ENCODE peak calls at places on chromosomes 4 and X, in nine cellular contexts. O is stomach, J is suprapubic skin, D is SK-N-SH, B is upper lobe of left lung, W is transverse colon, L is sigmoid colon, C is H1, A is K562. P is an unnamed sample. For H3K27me3, the result is how much of the 10 kb centered on the place peaks cover.

GRCh38 chr4:42357325-42357724 is 40.0 kb upstream of the SHISA3 start:
- DNase-seq in O (no peak), J (no peak), D (no peak), B (no peak), W (no peak), L (no peak), C (no peak), A (no peak), P (no peak)

GRCh38 chrX:107565005-107565404 is 63.3 kb upstream of the PRPS1 start:
- DNase-seq in O (no peak), J (no peak), D (no peak), B (no peak), W (no peak), L (no peak), C (no peak), A (no peak), P (no peak)

GRCh38 chr4:92864176-92864575 is 560.4 kb downstream of the GRID2 start:
- DNase-seq in O (no peak), J (no peak), D (no peak), B (no peak), W (no peak), L (no peak), C (no peak), A (no peak), P (no peak)

GRCh38 chr4:41204400-41204978 is 9.9 kb downstream of the APBB2 start:
- DNase-seq in O (peak), J (no peak), D (no peak), B (no peak), W (no peak), L (no peak), C (no peak), A (no peak), P (no peak)

GRCh38 chr4:173013232-173013932 is 155.2 kb upstream of the GALNT7 start:
- DNase-seq in O (peak), J (no peak), D (peak), B (no peak), W (peak), L (no peak), C (peak), A (peak), P (no peak)

GRCh38 chr4:101326586-101326985 is 20.7 kb downstream of the PPP3CA start:
- DNase-seq in O (no peak), J (no peak), D (no peak), B (no peak), W (no peak), L (no peak), C (no peak), A (no peak), P (no peak)

GRCh38 chr4:113222431-113222979 is 173.1 kb downstream of the ANK2 start:
- DNase-seq in O (no peak), J (no peak), D (no peak), B (no peak), W (no peak), L (no peak), C (no peak), A (no peak), P (no peak)

GRCh38 chr4:75741027-75741426 is 16.6 kb downstream of the USO1 start:
- DNase-seq in O (no peak), J (no peak), D (no peak), B (no peak), W (no peak), L (no peak), C (no peak), A (no peak), P (no peak)

GRCh38 chrX:1578511-1579173 is 12.8 kb upstream of the AKAP17A start:
- DNase-seq in O (no peak), J (no peak), D (no peak), B (no peak), W (no peak), L (no peak), C (no peak), A (no peak), P (peak)

GRCh38 chrX:10231461-10231860 is 74.7 kb downstream of the CLCN4 start:
- DNase-seq in O (no peak), J (no peak), D (no peak), B (no peak), W (no peak), L (no peak), C (no peak), A (no peak), P (no peak)

GRCh38 chr4:187474238-187474637 is 521.3 kb upstream of the ZFP42 start:
- DNase-seq in O (no peak), J (no peak), D (no peak), B (no peak), W (no peak), L (no peak), C (no peak), A (no peak), P (no peak)

GRCh38 chrX:38112566-38112965 is 106.2 kb downstream of the SYTL5 start:
- DNase-seq in O (no peak), J (no peak), D (no peak), B (no peak), W (no peak), L (no peak), C (no peak), A (no peak), P (no peak)

GRCh38 chr4:106444557-106444956 is 76.0 kb upstream of the GIMD1 start:
- DNase-seq in O (no peak), J (no peak), D (no peak), B (no peak), W (no peak), L (no peak), C (no peak), A (no peak), P (no peak)

GRCh38 chr4:180827193-180827592 is 1416.0 kb upstream of the TENM3 start:
- DNase-seq in O (no peak), J (no peak), D (no peak), B (no peak), W (no peak), L (no peak), C (no peak), A (no peak), P (no peak)

GRCh38 chrX:32778965-32779364 is 432.4 kb downstream of the DMD start:
- DNase-seq in O (no peak), J (no peak), D (no peak), B (no peak), W (no peak), L (no peak), C (no peak), A (no peak), P (no peak)

GRCh38 chr4:169098054-169098896 is 88.2 kb upstream of the CBR4 start:
- DNase-seq in O (no peak), J (no peak), D (no peak), B (no peak), W (no peak), L (no peak), C (no peak), A (no peak), P (no peak)

GRCh38 chr4:169270810-169271691 is at the start of gene SH3RF1:
- DNase-seq in O (peak), J (peak), D (peak), B (peak), W (peak), L (peak), C (peak), A (peak), P (peak)

GRCh38 chr4:95018845-95019244 is 261.1 kb downstream of the BMPR1B start:
- DNase-seq in O (no peak), J (no peak), D (no peak), B (no peak), W (no peak), L (no peak), C (no peak), A (no peak), P (no peak)

GRCh38 chr4:138184881-138185280 is 57.3 kb downstream of the SLC7A11 start:
- DNase-seq in O (no peak), J (no peak), D (no peak), B (no peak), W (no peak), L (no peak), C (no peak), A (no peak), P (no peak)

GRCh38 chr4:7761720-7762119 is 177.9 kb downstream of the AFAP1 start:
- DNase-seq in O (peak), J (peak), D (peak), B (peak), W (peak), L (peak), C (peak), A (peak), P (peak)

GRCh38 chr4:48041535-48042137 is 25.1 kb downstream of the NIPAL1 start:
- DNase-seq in O (no peak), J (no peak), D (no peak), B (no peak), W (peak), L (no peak), C (no peak), A (no peak), P (no peak)

GRCh38 chrX:103063191-103063845 is 653 bp downstream of the BEX1 start:
- DNase-seq in O (no peak), J (no peak), D (peak), B (peak), W (no peak), L (no peak), C (peak), A (peak), P (no peak)

GRCh38 chr4:180828455-180829018 is 1414.7 kb upstream of the TENM3 start:
- DNase-seq in O (no peak), J (no peak), D (peak), B (no peak), W (no peak), L (no peak), C (no peak), A (no peak), P (no peak)

GRCh38 chr4:151472711-151473110 is 63.7 kb downstream of the FHIP1A start:
- DNase-seq in O (no peak), J (no peak), D (no peak), B (no peak), W (no peak), L (no peak), C (no peak), A (no peak), P (no peak)

GRCh38 chr4:103092245-103092644 is 7.4 kb downstream of the BDH2 start:
- DNase-seq in O (no peak), J (no peak), D (no peak), B (no peak), W (no peak), L (no peak), C (no peak), A (no peak), P (no peak)

GRCh38 chr4:76194325-76194724 is 19.3 kb downstream of the SCARB2 start:
- DNase-seq in O (no peak), J (no peak), D (no peak), B (no peak), W (no peak), L (no peak), C (no peak), A (peak), P (peak)

GRCh38 chrX:54641530-54641929 is 111.5 kb downstream of the GNL3L start:
- DNase-seq in O (no peak), J (no peak), D (no peak), B (no peak), W (no peak), L (no peak), C (no peak), A (no peak), P (no peak)

GRCh38 chr4:53905935-53906377 is 158.4 kb downstream of the CHIC2 start:
- DNase-seq in O (peak), J (no peak), D (peak), B (no peak), W (peak), L (no peak), C (no peak), A (no peak), P (peak)

GRCh38 chrX:140507982-140508305 is 3.1 kb upstream of the SOX3 start:
- DNase-seq in O (no peak), J (no peak), D (peak), B (no peak), W (no peak), L (no peak), C (peak), A (no peak), P (no peak)

GRCh38 chrX:140510895-140511295 is 6.0 kb upstream of the SOX3 start:
- DNase-seq in O (no peak), J (no peak), D (peak), B (peak), W (no peak), L (no peak), C (peak), A (no peak), P (no peak)

GRCh38 chrX:140508958-140509357 is 4.1 kb upstream of the SOX3 start:
- DNase-seq in O (no peak), J (no peak), D (peak), B (no peak), W (no peak), L (no peak), C (no peak), A (no peak), P (no peak)

GRCh38 chrX:140510306-140510676 is 5.4 kb upstream of the SOX3 start:
- DNase-seq in O (no peak), J (no peak), D (peak), B (no peak), W (no peak), L (no peak), C (peak), A (no peak), P (no peak)

GRCh38 chrX:140509468-140510305 is 4.8 kb upstream of the SOX3 start:
- DNase-seq in O (no peak), J (no peak), D (peak), B (no peak), W (no peak), L (no peak), C (no peak), A (no peak), P (no peak)
- H3K27me3 ChIP-seq in O (half or more), J (half or more), D (half or more), B (under half), W (half or more), L (half or more), C (under half), A (under half), P (half or more)

GRCh38 chr4:100095729-100096595 is 94.3 kb downstream of the DDIT4L start:
- DNase-seq in O (peak), J (no peak), D (peak), B (no peak), W (peak), L (peak), C (no peak), A (peak), P (no peak)
- TF ChIP-seq POLR2AphosphoS5 in O (no peak), J (no peak), D (no peak), B (no peak), W (no peak), L (no peak), C (no peak), A (no peak), P (peak)

DNA sequence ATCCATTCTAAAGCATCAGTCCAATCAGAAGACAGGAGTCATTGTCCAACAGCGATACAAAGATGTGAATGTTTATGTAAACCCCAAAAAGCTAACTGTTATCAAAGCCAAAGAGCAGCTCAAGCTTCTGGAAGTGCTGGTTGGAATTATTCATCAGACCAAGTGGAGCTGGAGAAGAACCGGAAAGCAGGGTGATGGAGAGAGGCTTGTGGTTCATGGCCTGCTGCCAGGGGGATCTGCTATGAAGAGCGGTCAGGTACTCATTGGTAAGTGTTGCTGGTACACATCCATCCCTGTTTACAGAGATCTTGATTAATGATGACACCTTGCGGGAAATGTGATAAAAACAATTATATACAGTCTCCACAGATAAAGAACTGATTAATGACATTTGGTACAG is 11.0 kb downstream of the INTU start:
- DNase-seq in O (no peak), J (no peak), D (no peak), B (no peak), W (no peak), L (no peak), C (no peak), A (no peak), P (no peak)
- TF ChIP-seq EP300 in O (no peak), J (no peak), D (no peak), B (no peak), W (no peak), L (no peak), C (no peak), A (no peak), P (no peak)

GRCh38 chr4:133154725-133155124 is 5.6 kb downstream of the PCDH10 start:
- DNase-seq in O (no peak), J (no peak), D (peak), B (no peak), W (no peak), L (no peak), C (no peak), A (no peak), P (no peak)
- H3K27me3 ChIP-seq in O (under half), J (half or more), D (half or more), B (under half), W (half or more), L (under half), C (under half), A (under half), P (under half)

DNA sequence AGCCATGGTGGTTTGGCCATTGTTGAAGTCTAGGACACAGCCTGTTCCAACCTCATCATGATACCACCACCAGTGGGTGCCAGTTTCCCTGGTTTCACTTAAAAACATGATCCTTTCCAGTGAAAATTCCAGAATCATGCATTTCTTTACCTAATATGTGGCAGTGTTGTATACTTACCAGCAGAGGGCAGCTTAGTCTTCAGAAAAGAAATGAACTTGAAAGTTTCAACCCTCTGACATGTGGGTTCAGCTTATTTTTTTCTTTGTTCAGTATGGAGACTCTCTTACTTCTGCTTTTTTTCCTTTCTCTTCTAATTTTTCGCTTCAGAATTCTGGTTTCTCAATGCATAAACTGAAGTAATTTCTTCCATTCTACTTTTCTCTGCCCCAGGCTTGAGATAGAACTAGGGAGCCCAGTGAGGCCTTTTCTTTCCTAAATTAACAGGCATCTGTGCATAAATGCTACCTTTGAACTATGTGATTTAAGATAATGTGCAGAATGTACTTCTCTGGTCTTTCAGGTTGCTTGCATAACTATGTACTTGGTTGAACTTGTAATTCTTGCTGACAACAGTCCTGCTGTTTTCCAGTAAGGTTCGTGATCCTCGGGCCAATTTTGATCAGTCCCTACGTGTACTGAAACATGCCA is 10.7 kb downstream of the LIAS start:
- DNase-seq in O (no peak), J (no peak), D (peak), B (no peak), W (no peak), L (no peak), C (no peak), A (peak), P (no peak)
- TF ChIP-seq POLR2AphosphoS5 in O (no peak), J (no peak), D (no peak), B (no peak), W (no peak), L (no peak), C (no peak), A (no peak), P (no peak)

GRCh38 chrX:130577431-130577830 is 175.6 kb downstream of the RBMX2 start:
- DNase-seq in O (no peak), J (no peak), D (no peak), B (no peak), W (no peak), L (no peak), C (no peak), A (no peak), P (no peak)
- TF ChIP-seq EP300 in O (no peak), J (no peak), D (no peak), B (no peak), W (no peak), L (no peak), C (no peak), A (no peak), P (no peak)

GRCh38 chrX:40009890-40010289 is 87.9 kb downstream of the BCOR start:
- DNase-seq in O (no peak), J (no peak), D (peak), B (no peak), W (no peak), L (no peak), C (peak), A (no peak), P (no peak)
- H3K27me3 ChIP-seq in O (half or more), J (under half), D (under half), B (under half), W (under half), L (under half), C (half or more), A (under half), P (under half)

GRCh38 chrX:47540754-47541538 is 20.1 kb upstream of the ARAF start:
- DNase-seq in O (peak), J (no peak), D (peak), B (no peak), W (peak), L (peak), C (peak), A (peak), P (no peak)
- TF ChIP-seq POLR2AphosphoS5 in O (peak), J (no peak), D (peak), B (no peak), W (peak), L (peak), C (no peak), A (peak), P (peak)

GRCh38 chr4:121243476-121243875 is 79.4 kb upstream of the TNIP3 start:
- DNase-seq in O (no peak), J (no peak), D (no peak), B (no peak), W (no peak), L (no peak), C (no peak), A (no peak), P (no peak)
- TF ChIP-seq EP300 in O (no peak), J (no peak), D (no peak), B (no peak), W (no peak), L (no peak), C (no peak), A (no peak), P (no peak)

P was measured in esophagus muscularis mucosa.